ENCODE peak calls at places on chromosome 5, in seven cellular contexts. R is HCT116, K is H1, D is SK-N-SH, W is GM12878, M is K562, N is HepG2. F is an unnamed sample.

GRCh38 chr5:94968507-94969095 is 316.3 kb downstream of the MCTP1 start:
- DNase-seq in M (peak; percentile 29), K (no peak), N (peak; percentile 75), W (peak; percentile 26), R (peak; percentile 69), D (peak; percentile 34), F (peak; percentile 26)

GRCh38 chr5:176677209-176677931 is 30.1 kb downstream of the TSPAN17 start:
- DNase-seq in D (no peak), K (no peak), N (peak; percentile 62), W (no peak), R (no peak), M (no peak), F (no peak)

GRCh38 chr5:16492398-16493175 is 27.0 kb upstream of the ZNF622 start:
- DNase-seq in D (no peak), M (no peak), R (no peak), K (no peak), W (no peak), N (no peak), F (no peak)

GRCh38 chr5:116440329-116440895 is 134.2 kb downstream of the SEMA6A start:
- DNase-seq in D (no peak), N (no peak), M (no peak), K (no peak), W (no peak), R (no peak), F (no peak)

GRCh38 chr5:59893436-59894227 is at the start of gene PDE4D:
- DNase-seq in W (no peak), M (no peak), N (no peak), R (no peak), K (peak; percentile 61), D (peak; percentile 83), F (peak; percentile 87)

GRCh38 chr5:41747291-41747690 is 122.9 kb downstream of the OXCT1 start:
- DNase-seq in K (no peak), D (peak; percentile 11), N (no peak), R (no peak), W (no peak), M (no peak), F (no peak)

GRCh38 chr5:54148858-54149257 is 161.5 kb downstream of the ARL15 start:
- DNase-seq in W (no peak), M (no peak), N (no peak), K (no peak), D (no peak), R (no peak), F (no peak)

GRCh38 chr5:57698785-57699184 is 216.2 kb upstream of the ACTBL2 start:
- DNase-seq in R (peak; percentile 76), D (no peak), N (peak; percentile 42), K (peak; percentile 23), W (no peak), M (no peak), F (peak; percentile 82)

GRCh38 chr5:140014751-140015150 is 28.3 kb downstream of the NRG2 start:
- DNase-seq in W (no peak), D (no peak), N (no peak), R (no peak), M (no peak), K (no peak), F (no peak)

GRCh38 chr5:92801921-92802320 is 779.1 kb downstream of the NR2F1-AS1 start:
- DNase-seq in W (no peak), K (no peak), M (no peak), N (peak; percentile 36), R (no peak), D (no peak), F (no peak)

GRCh38 chr5:43037929-43038510 is 2.1 kb downstream of the ANXA2R start:
- DNase-seq in M (no peak), R (no peak), N (no peak), W (no peak), D (no peak), K (no peak), F (no peak)
- TF ChIP-seq JUND in M (no peak), R (no peak), N (no peak), W (no peak), D (no peak), K (no peak), F (no peak)

DNA sequence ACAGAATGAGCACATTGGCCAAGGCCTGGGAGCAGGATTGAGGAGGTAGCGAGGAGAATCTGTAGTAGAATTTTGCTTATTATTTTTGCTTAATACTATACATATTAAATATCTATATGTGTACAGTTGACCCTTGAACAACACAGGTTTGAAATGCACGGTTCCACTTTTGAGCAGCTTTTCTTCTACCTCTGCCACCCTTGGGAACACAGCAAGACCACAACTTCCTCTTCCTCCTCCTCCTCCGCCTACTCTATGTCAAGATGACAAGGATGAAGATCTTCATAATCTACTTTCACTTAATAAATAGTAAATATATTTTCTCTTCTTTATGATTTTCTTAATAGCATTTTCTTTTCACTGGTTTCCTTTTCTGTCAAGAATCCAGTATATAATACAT is 541.4 kb downstream of the KCTD16 start:
- DNase-seq in M (no peak), W (peak; percentile 15), D (no peak), R (no peak), K (no peak), N (no peak), F (no peak)
- TF ChIP-seq JUND in M (no peak), W (no peak), D (no peak), R (no peak), K (no peak), N (no peak), F (no peak)

GRCh38 chr5:36478646-36479307 is 127.6 kb upstream of the SLC1A3 start:
- DNase-seq in R (no peak), N (no peak), W (no peak), D (no peak), K (no peak), M (no peak), F (no peak)
- TF ChIP-seq JUND in R (no peak), N (no peak), W (no peak), D (no peak), K (no peak), M (no peak), F (no peak)

GRCh38 chr5:156641690-156642089 is 208.4 kb upstream of the PPP1R2B start:
- DNase-seq in M (no peak), D (no peak), K (no peak), R (no peak), N (no peak), W (no peak), F (no peak)

DNA sequence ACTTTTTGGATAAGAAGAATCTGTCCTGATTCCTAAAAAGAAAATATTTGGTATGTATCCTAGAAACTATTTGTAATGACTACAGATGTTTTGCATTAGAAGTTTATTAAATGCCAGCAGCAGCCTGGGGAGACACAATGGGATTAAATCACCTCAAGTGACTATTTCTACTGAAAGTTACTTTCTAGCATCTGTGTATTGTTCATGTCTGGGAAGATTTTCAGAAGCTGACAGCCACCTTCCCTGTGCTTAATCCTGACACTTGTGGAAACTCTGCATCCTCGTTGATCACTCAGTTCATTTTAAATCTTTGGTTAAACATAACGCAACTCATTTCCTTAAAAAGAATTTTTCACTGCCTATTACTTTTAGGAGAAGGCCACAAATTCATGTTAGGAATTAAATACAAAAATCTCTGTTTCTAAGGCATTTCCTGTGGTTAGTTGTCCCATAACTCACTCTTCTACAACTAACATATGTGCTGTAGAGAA is 209.3 kb upstream of the PPP1R2B start:
- DNase-seq in N (no peak), K (no peak), D (no peak), R (no peak), W (no peak), M (no peak), F (no peak)
- TF ChIP-seq JUND in N (no peak), K (no peak), D (no peak), R (no peak), W (no peak), M (no peak), F (no peak)

DNA sequence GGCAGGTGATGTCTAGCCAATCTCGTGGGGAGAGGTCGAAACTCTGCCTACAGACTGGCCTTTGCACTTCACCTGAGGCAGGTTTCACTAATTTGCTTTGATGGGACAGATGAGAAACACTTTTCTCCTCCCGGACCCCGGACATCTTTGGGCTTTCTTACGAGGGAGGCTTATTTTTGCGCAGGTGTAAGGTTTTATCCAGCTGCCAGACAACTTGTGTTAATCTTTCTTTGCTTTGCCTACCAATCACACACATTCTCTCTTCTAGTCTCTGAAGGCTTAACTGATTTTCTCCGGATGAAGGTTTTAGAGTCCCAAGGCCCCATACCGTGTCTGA is 359 bp upstream of the EMB start:
- DNase-seq in M (no peak), D (no peak), R (no peak), K (no peak), N (no peak), W (no peak), F (no peak)
- TF ChIP-seq JUND in M (no peak), D (no peak), R (no peak), K (no peak), N (no peak), W (no peak), F (no peak)

GRCh38 chr5:180213256-180213600 is 4.2 kb upstream of the RASGEF1C start:
- DNase-seq in M (no peak), N (no peak), D (no peak), W (no peak), R (no peak), K (no peak), F (peak; percentile 35)
- TF ChIP-seq JUND in M (no peak), N (no peak), D (no peak), W (no peak), R (no peak), K (no peak), F (no peak)

DNA sequence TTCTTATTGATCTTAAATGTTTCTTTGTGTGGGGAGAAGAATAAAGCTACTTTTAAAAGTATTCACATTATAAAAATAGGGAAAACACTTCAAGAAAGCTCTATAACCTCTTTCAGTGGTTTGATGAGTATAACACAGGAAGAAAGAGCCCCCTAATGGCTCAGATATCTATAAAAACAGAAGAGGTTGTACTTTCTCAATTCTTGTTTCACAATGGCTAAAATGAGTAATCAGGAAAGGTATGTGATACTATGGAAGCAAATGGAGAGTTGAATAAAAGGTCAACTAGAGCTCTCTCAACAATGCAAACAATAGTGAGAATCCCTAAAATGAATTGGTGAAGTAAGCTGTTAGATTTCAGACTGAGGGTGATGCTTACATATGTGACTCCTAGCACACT is 584.6 kb upstream of the CDH18 start:
- DNase-seq in R (no peak), K (no peak), N (no peak), D (no peak), M (no peak), W (no peak), F (no peak)
- TF ChIP-seq JUND in R (no peak), K (no peak), N (no peak), D (no peak), M (no peak), W (no peak), F (no peak)

GRCh38 chr5:83387041-83387440 is 84.5 kb upstream of the VCAN start:
- DNase-seq in W (no peak), R (no peak), K (no peak), D (no peak), M (no peak), N (no peak), F (peak; percentile 59)
- TF ChIP-seq JUND in W (no peak), R (no peak), K (no peak), D (no peak), M (no peak), N (no peak), F (peak; percentile 35)

DNA sequence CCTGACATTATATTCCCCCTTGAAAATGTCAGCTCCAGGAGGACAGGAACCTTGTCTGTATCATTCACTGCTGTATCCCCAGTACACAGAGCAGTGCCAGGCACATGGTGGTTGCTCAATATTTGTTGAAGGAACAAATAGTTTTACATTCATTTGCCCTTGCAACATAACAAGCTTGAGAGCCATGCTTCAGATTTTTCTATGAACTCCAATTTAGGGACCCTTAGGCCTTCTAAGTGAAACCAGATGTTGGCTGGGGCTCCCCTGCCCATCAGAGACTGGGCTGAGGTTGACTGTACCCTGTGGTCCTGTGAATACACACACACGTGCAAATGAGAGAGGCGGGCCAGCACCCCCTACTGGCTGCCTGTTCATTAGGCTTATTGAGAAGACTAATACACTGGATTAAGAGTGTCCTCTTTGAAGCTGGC is 214.9 kb upstream of the WWC1 start:
- DNase-seq in D (peak; percentile 54), K (peak; percentile 39), N (peak; percentile 16), W (no peak), R (peak; percentile 2), M (no peak), F (no peak)
- TF ChIP-seq JUND in D (no peak), K (no peak), N (no peak), W (no peak), R (no peak), M (no peak), F (no peak)

F was measured in T47D.